ENCODE peak calls at places on chromosomes 3 and 15, in eight cellular contexts. One of them, this sample, is unnamed.

GRCh38 chr3:39011191-39011736 is 40.5 kb downstream of the SCN11A start:
- DNase-seq in sigmoid colon: no peak
- DNase-seq in HL-60: peak; percentile 7
- DNase-seq in stomach: no peak
- DNase-seq in spleen: no peak
- DNase-seq in endothelial cell of umbilical vein: no peak
- DNase-seq in K562: no peak
- DNase-seq in prostate gland: no peak
- DNase-seq in this sample: no peak

GRCh38 chr15:88241060-88241459 is 15.5 kb downstream of the NTRK3 start:
- DNase-seq in sigmoid colon: no peak
- DNase-seq in HL-60: no peak
- DNase-seq in stomach: no peak
- DNase-seq in spleen: no peak
- DNase-seq in endothelial cell of umbilical vein: no peak
- DNase-seq in K562: no peak
- DNase-seq in prostate gland: no peak
- DNase-seq in this sample: no peak

GRCh38 chr3:44001072-44001471 is 240.6 kb upstream of the TOPAZ1 start:
- DNase-seq in sigmoid colon: no peak
- DNase-seq in HL-60: no peak
- DNase-seq in stomach: no peak
- DNase-seq in spleen: no peak
- DNase-seq in endothelial cell of umbilical vein: no peak
- DNase-seq in K562: no peak
- DNase-seq in prostate gland: no peak
- DNase-seq in this sample: no peak

GRCh38 chr15:48132874-48133273 is 12.1 kb downstream of the SLC24A5 start:
- DNase-seq in sigmoid colon: no peak
- DNase-seq in HL-60: no peak
- DNase-seq in stomach: no peak
- DNase-seq in spleen: no peak
- DNase-seq in endothelial cell of umbilical vein: no peak
- DNase-seq in K562: no peak
- DNase-seq in prostate gland: no peak
- DNase-seq in this sample: no peak

GRCh38 chr15:62588930-62589655 is 424.0 kb upstream of the C2CD4B start:
- DNase-seq in sigmoid colon: no peak
- DNase-seq in HL-60: no peak
- DNase-seq in stomach: no peak
- DNase-seq in spleen: no peak
- DNase-seq in endothelial cell of umbilical vein: peak; percentile 36
- DNase-seq in K562: no peak
- DNase-seq in prostate gland: no peak
- DNase-seq in this sample: no peak

GRCh38 chr3:134357914-134358811 is 16.1 kb downstream of the AMOTL2 start:
- DNase-seq in sigmoid colon: peak; percentile 81
- DNase-seq in HL-60: no peak
- DNase-seq in stomach: peak; percentile 51
- DNase-seq in spleen: peak; percentile 64
- DNase-seq in endothelial cell of umbilical vein: peak; percentile 12
- DNase-seq in K562: peak; percentile 25
- DNase-seq in prostate gland: peak; percentile 53
- DNase-seq in this sample: no peak

GRCh38 chr3:133490468-133491351 is 82.8 kb upstream of the CDV3 start:
- DNase-seq in sigmoid colon: no peak
- DNase-seq in HL-60: no peak
- DNase-seq in stomach: no peak
- DNase-seq in spleen: peak; percentile 90
- DNase-seq in endothelial cell of umbilical vein: no peak
- DNase-seq in K562: no peak
- DNase-seq in prostate gland: no peak
- DNase-seq in this sample: peak; percentile 78

GRCh38 chr3:194575484-194576210 is 57.6 kb downstream of the TMEM44 start:
- DNase-seq in sigmoid colon: peak; percentile 72
- DNase-seq in HL-60: peak; percentile 92
- DNase-seq in stomach: no peak
- DNase-seq in spleen: no peak
- DNase-seq in endothelial cell of umbilical vein: no peak
- DNase-seq in K562: peak; percentile 23
- DNase-seq in prostate gland: no peak
- DNase-seq in this sample: no peak

GRCh38 chr15:35439291-35439690 is 106.7 kb downstream of the DPH6 start:
- DNase-seq in sigmoid colon: no peak
- DNase-seq in HL-60: no peak
- DNase-seq in stomach: no peak
- DNase-seq in spleen: no peak
- DNase-seq in endothelial cell of umbilical vein: no peak
- DNase-seq in K562: no peak
- DNase-seq in prostate gland: no peak
- DNase-seq in this sample: no peak

GRCh38 chr3:12467746-12468145 is 16.5 kb upstream of the TSEN2 start:
- DNase-seq in sigmoid colon: no peak
- DNase-seq in HL-60: no peak
- DNase-seq in stomach: no peak
- DNase-seq in spleen: no peak
- DNase-seq in endothelial cell of umbilical vein: no peak
- DNase-seq in K562: no peak
- DNase-seq in prostate gland: no peak
- DNase-seq in this sample: no peak

GRCh38 chr15:51533672-51534398 is 88.7 kb downstream of the DMXL2 start:
- DNase-seq in sigmoid colon: no peak
- DNase-seq in HL-60: no peak
- DNase-seq in stomach: no peak
- DNase-seq in spleen: no peak
- DNase-seq in endothelial cell of umbilical vein: no peak
- DNase-seq in K562: no peak
- DNase-seq in prostate gland: no peak
- DNase-seq in this sample: no peak

GRCh38 chr15:45026646-45027045 is 3.7 kb downstream of the SORD start:
- DNase-seq in sigmoid colon: no peak
- DNase-seq in HL-60: no peak
- DNase-seq in stomach: peak; percentile 49
- DNase-seq in spleen: no peak
- DNase-seq in endothelial cell of umbilical vein: peak; percentile 81
- DNase-seq in K562: no peak
- DNase-seq in prostate gland: no peak
- DNase-seq in this sample: no peak

GRCh38 chr15:83119968-83120581 is 12.6 kb downstream of the TM6SF1 start:
- DNase-seq in sigmoid colon: no peak
- DNase-seq in HL-60: no peak
- DNase-seq in stomach: no peak
- DNase-seq in spleen: no peak
- DNase-seq in endothelial cell of umbilical vein: no peak
- DNase-seq in K562: no peak
- DNase-seq in prostate gland: no peak
- DNase-seq in this sample: peak; percentile 87

GRCh38 chr3:183158552-183159006 is 4.0 kb downstream of the LAMP3 start:
- DNase-seq in sigmoid colon: no peak
- DNase-seq in HL-60: no peak
- DNase-seq in stomach: no peak
- DNase-seq in spleen: no peak
- DNase-seq in endothelial cell of umbilical vein: no peak
- DNase-seq in K562: peak; percentile 26
- DNase-seq in prostate gland: no peak
- DNase-seq in this sample: no peak

GRCh38 chr3:60765788-60766187 is 485.5 kb downstream of the FHIT start:
- DNase-seq in sigmoid colon: no peak
- DNase-seq in HL-60: no peak
- DNase-seq in stomach: no peak
- DNase-seq in spleen: no peak
- DNase-seq in endothelial cell of umbilical vein: no peak
- DNase-seq in K562: no peak
- DNase-seq in prostate gland: no peak
- DNase-seq in this sample: no peak

GRCh38 chr3:173799073-173799830 is 401.7 kb downstream of the NLGN1 start:
- DNase-seq in sigmoid colon: no peak
- DNase-seq in HL-60: no peak
- DNase-seq in stomach: no peak
- DNase-seq in spleen: no peak
- DNase-seq in endothelial cell of umbilical vein: no peak
- DNase-seq in K562: no peak
- DNase-seq in prostate gland: no peak
- DNase-seq in this sample: no peak

GRCh38 chr3:190288836-190289235 is 33.4 kb downstream of the CLDN1 start:
- DNase-seq in sigmoid colon: no peak
- DNase-seq in HL-60: no peak
- DNase-seq in stomach: no peak
- DNase-seq in spleen: no peak
- DNase-seq in endothelial cell of umbilical vein: no peak
- DNase-seq in K562: no peak
- DNase-seq in prostate gland: no peak
- DNase-seq in this sample: no peak

GRCh38 chr3:34634939-34635338 is 836.5 kb downstream of the PDCD6IP start:
- DNase-seq in sigmoid colon: no peak
- DNase-seq in HL-60: no peak
- DNase-seq in stomach: no peak
- DNase-seq in spleen: peak; percentile 47
- DNase-seq in endothelial cell of umbilical vein: no peak
- DNase-seq in K562: no peak
- DNase-seq in prostate gland: no peak
- DNase-seq in this sample: no peak

GRCh38 chr3:11095932-11096265 is 58.4 kb upstream of the HRH1 start:
- DNase-seq in sigmoid colon: no peak
- DNase-seq in HL-60: no peak
- DNase-seq in stomach: no peak
- DNase-seq in spleen: no peak
- DNase-seq in endothelial cell of umbilical vein: peak; percentile 5
- DNase-seq in K562: no peak
- DNase-seq in prostate gland: no peak
- DNase-seq in this sample: no peak

GRCh38 chr3:100042144-100042543 is 72.2 kb downstream of the FILIP1L start:
- DNase-seq in sigmoid colon: no peak
- DNase-seq in HL-60: no peak
- DNase-seq in stomach: no peak
- DNase-seq in spleen: no peak
- DNase-seq in endothelial cell of umbilical vein: peak; percentile 91
- DNase-seq in K562: no peak
- DNase-seq in prostate gland: peak; percentile 60
- DNase-seq in this sample: no peak

GRCh38 chr3:100042577-100042981 is 71.7 kb downstream of the FILIP1L start:
- DNase-seq in sigmoid colon: no peak
- DNase-seq in HL-60: no peak
- DNase-seq in stomach: no peak
- DNase-seq in spleen: no peak
- DNase-seq in endothelial cell of umbilical vein: no peak
- DNase-seq in K562: no peak
- DNase-seq in prostate gland: no peak
- DNase-seq in this sample: no peak

GRCh38 chr3:100040446-100040845 is 73.9 kb downstream of the FILIP1L start:
- DNase-seq in sigmoid colon: peak; percentile 77
- DNase-seq in HL-60: no peak
- DNase-seq in stomach: no peak
- DNase-seq in spleen: no peak
- DNase-seq in endothelial cell of umbilical vein: peak; percentile 80
- DNase-seq in K562: no peak
- DNase-seq in prostate gland: no peak
- DNase-seq in this sample: no peak

GRCh38 chr3:100040846-100041245 is 73.5 kb downstream of the FILIP1L start:
- DNase-seq in sigmoid colon: no peak
- DNase-seq in HL-60: no peak
- DNase-seq in stomach: no peak
- DNase-seq in spleen: no peak
- DNase-seq in endothelial cell of umbilical vein: no peak
- DNase-seq in K562: no peak
- DNase-seq in prostate gland: no peak
- DNase-seq in this sample: no peak

GRCh38 chr3:100041328-100041749 is 73.0 kb downstream of the FILIP1L start:
- DNase-seq in sigmoid colon: no peak
- DNase-seq in HL-60: no peak
- DNase-seq in stomach: no peak
- DNase-seq in spleen: no peak
- DNase-seq in endothelial cell of umbilical vein: peak; percentile 99
- DNase-seq in K562: no peak
- DNase-seq in prostate gland: no peak
- DNase-seq in this sample: no peak
- TF ChIP-seq POLR2AphosphoS5 in sigmoid colon: peak; percentile 79
- TF ChIP-seq POLR2AphosphoS5 in HL-60: no peak
- TF ChIP-seq POLR2AphosphoS5 in stomach: peak; percentile 62
- TF ChIP-seq POLR2AphosphoS5 in spleen: no peak
- TF ChIP-seq POLR2AphosphoS5 in endothelial cell of umbilical vein: peak; percentile 51
- TF ChIP-seq POLR2AphosphoS5 in K562: no peak
- TF ChIP-seq POLR2AphosphoS5 in prostate gland: peak; percentile 67
- TF ChIP-seq POLR2AphosphoS5 in this sample: no peak

GRCh38 chr3:168088106-168088722 is 7.5 kb downstream of the GOLIM4 start:
- DNase-seq in sigmoid colon: no peak
- DNase-seq in HL-60: peak; percentile 37
- DNase-seq in stomach: no peak
- DNase-seq in spleen: no peak
- DNase-seq in endothelial cell of umbilical vein: no peak
- DNase-seq in K562: no peak
- DNase-seq in prostate gland: no peak
- DNase-seq in this sample: no peak
- H3K27ac ChIP-seq in sigmoid colon: no peak overlapping the region
- H3K27ac ChIP-seq in HL-60: no peak overlapping the region
- H3K27ac ChIP-seq in stomach: peak overlapping the region; percentile 24
- H3K27ac ChIP-seq in spleen: no peak overlapping the region
- H3K27ac ChIP-seq in endothelial cell of umbilical vein: no peak overlapping the region
- H3K27ac ChIP-seq in K562: peak overlapping the region; percentile 50
- H3K27ac ChIP-seq in prostate gland: no peak overlapping the region
- H3K27ac ChIP-seq in this sample: no peak overlapping the region

DNA sequence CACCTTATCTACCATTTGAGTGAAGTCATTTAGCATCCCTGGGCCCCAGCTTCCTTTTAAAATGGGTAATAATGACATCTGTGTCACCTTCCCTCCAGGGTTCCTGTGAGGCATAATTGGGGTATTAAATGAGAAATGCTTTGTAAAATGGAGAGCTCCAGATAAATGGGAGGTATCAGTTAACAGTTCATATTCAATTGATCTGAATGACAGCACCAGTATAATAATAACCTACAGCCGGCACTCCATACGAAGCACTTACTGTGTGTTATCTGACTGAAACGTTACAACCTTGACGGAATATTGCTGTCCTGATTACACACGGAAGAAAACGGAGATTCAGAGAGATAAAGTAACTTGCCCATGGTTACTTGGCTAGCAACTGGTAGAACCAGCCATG is 53.6 kb downstream of the BHLHE40 start:
- DNase-seq in sigmoid colon: no peak
- DNase-seq in HL-60: no peak
- DNase-seq in stomach: no peak
- DNase-seq in spleen: no peak
- DNase-seq in endothelial cell of umbilical vein: no peak
- DNase-seq in K562: no peak
- DNase-seq in prostate gland: no peak
- DNase-seq in this sample: no peak
- TF ChIP-seq POLR2AphosphoS5 in sigmoid colon: no peak
- TF ChIP-seq POLR2AphosphoS5 in HL-60: no peak
- TF ChIP-seq POLR2AphosphoS5 in stomach: no peak
- TF ChIP-seq POLR2AphosphoS5 in spleen: no peak
- TF ChIP-seq POLR2AphosphoS5 in endothelial cell of umbilical vein: no peak
- TF ChIP-seq POLR2AphosphoS5 in K562: no peak
- TF ChIP-seq POLR2AphosphoS5 in prostate gland: no peak
- TF ChIP-seq POLR2AphosphoS5 in this sample: no peak

DNA sequence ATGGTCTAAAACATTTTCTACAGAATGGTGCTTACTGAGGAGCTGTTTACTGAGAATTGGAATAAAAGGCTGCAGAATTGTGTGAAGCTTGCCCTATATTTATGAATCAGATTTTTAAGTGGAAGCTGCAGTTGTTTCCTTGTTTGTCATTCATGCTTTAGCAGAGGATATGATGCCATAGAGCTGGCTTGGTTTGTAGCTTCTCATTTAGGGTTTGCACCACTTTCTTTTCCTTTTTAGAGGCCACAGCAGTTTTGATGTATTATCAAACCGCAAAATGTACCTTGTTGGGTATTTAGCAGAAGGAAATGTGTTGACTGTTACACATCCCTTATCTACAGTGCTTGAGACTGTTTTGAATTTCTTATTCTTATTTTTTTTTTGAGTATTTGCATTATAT is 66.2 kb downstream of the RASA2 start:
- DNase-seq in sigmoid colon: no peak
- DNase-seq in HL-60: peak; percentile 60
- DNase-seq in stomach: no peak
- DNase-seq in spleen: no peak
- DNase-seq in endothelial cell of umbilical vein: peak; percentile 52
- DNase-seq in K562: no peak
- DNase-seq in prostate gland: no peak
- DNase-seq in this sample: no peak
- H3K27ac ChIP-seq in sigmoid colon: no peak overlapping the region
- H3K27ac ChIP-seq in HL-60: no peak overlapping the region
- H3K27ac ChIP-seq in stomach: no peak overlapping the region
- H3K27ac ChIP-seq in spleen: peak overlapping the region; percentile 69
- H3K27ac ChIP-seq in endothelial cell of umbilical vein: no peak overlapping the region
- H3K27ac ChIP-seq in K562: no peak overlapping the region
- H3K27ac ChIP-seq in prostate gland: no peak overlapping the region
- H3K27ac ChIP-seq in this sample: no peak overlapping the region

This sample was measured in esophagus muscularis mucosa.